ENCODE peak calls at places on chromosome 16, in six cellular contexts. One of them, this sample, is unnamed.

GRCh38 chr16:75244844-75245758 is 6.3 kb downstream of the BCAR1 start:
- DNase-seq in SK-N-SH: peak; percentile 82
- DNase-seq in HCT116: no peak
- DNase-seq in K562: no peak
- DNase-seq in H1: no peak
- DNase-seq in GM12878: no peak
- DNase-seq in this sample: peak; percentile 79

GRCh38 chr16:70302745-70303144 is 3.8 kb downstream of the DDX19B start:
- DNase-seq in SK-N-SH: no peak
- DNase-seq in HCT116: no peak
- DNase-seq in K562: no peak
- DNase-seq in H1: no peak
- DNase-seq in GM12878: no peak
- DNase-seq in this sample: no peak

GRCh38 chr16:15494231-15494630 is 59.8 kb downstream of the BMERB1 start:
- DNase-seq in SK-N-SH: no peak
- DNase-seq in HCT116: peak; percentile 92
- DNase-seq in K562: no peak
- DNase-seq in H1: no peak
- DNase-seq in GM12878: no peak
- DNase-seq in this sample: no peak

GRCh38 chr16:16884451-16884850 is 505.5 kb downstream of the NPIPA7 start:
- DNase-seq in SK-N-SH: no peak
- DNase-seq in HCT116: no peak
- DNase-seq in K562: no peak
- DNase-seq in H1: no peak
- DNase-seq in GM12878: no peak
- DNase-seq in this sample: no peak

GRCh38 chr16:85185281-85185680 is 73.0 kb upstream of the CIBAR2 start:
- DNase-seq in SK-N-SH: no peak
- DNase-seq in HCT116: no peak
- DNase-seq in K562: no peak
- DNase-seq in H1: no peak
- DNase-seq in GM12878: no peak
- DNase-seq in this sample: no peak

GRCh38 chr16:7233963-7234362 is 98.7 kb upstream of the RBFOX1 start:
- DNase-seq in SK-N-SH: no peak
- DNase-seq in HCT116: no peak
- DNase-seq in K562: no peak
- DNase-seq in H1: no peak
- DNase-seq in GM12878: no peak
- DNase-seq in this sample: no peak

GRCh38 chr16:175145-175949 is 1.1 kb upstream of the HBA1 start:
- DNase-seq in SK-N-SH: peak; percentile 38
- DNase-seq in HCT116: no peak
- DNase-seq in K562: no peak
- DNase-seq in H1: no peak
- DNase-seq in GM12878: no peak
- DNase-seq in this sample: no peak

GRCh38 chr16:87457724-87458423 is 35.0 kb downstream of the ZCCHC14 start:
- DNase-seq in SK-N-SH: peak; percentile 58
- DNase-seq in HCT116: peak; percentile 97
- DNase-seq in K562: no peak
- DNase-seq in H1: no peak
- DNase-seq in GM12878: peak; percentile 38
- DNase-seq in this sample: peak; percentile 35

GRCh38 chr16:82439678-82440293 is 187.0 kb upstream of the CDH13 start:
- DNase-seq in SK-N-SH: peak; percentile 60
- DNase-seq in HCT116: peak; percentile 12
- DNase-seq in K562: peak; percentile 21
- DNase-seq in H1: peak; percentile 57
- DNase-seq in GM12878: no peak
- DNase-seq in this sample: no peak

GRCh38 chr16:27242868-27243590 is 25.5 kb downstream of the NSMCE1 start:
- DNase-seq in SK-N-SH: no peak
- DNase-seq in HCT116: no peak
- DNase-seq in K562: peak; percentile 65
- DNase-seq in H1: no peak
- DNase-seq in GM12878: peak; percentile 71
- DNase-seq in this sample: no peak

GRCh38 chr16:31428638-31429247 is 583 bp upstream of the COX6A2 start:
- DNase-seq in SK-N-SH: no peak
- DNase-seq in HCT116: no peak
- DNase-seq in K562: no peak
- DNase-seq in H1: no peak
- DNase-seq in GM12878: no peak
- DNase-seq in this sample: no peak

GRCh38 chr16:80526418-80527061 is 14.3 kb upstream of the DYNLRB2 start:
- DNase-seq in SK-N-SH: peak; percentile 49
- DNase-seq in HCT116: peak; percentile 38
- DNase-seq in K562: peak; percentile 47
- DNase-seq in H1: no peak
- DNase-seq in GM12878: no peak
- DNase-seq in this sample: peak; percentile 56

GRCh38 chr16:12917653-12918052 is 16.3 kb downstream of the SHISA9 start:
- DNase-seq in SK-N-SH: no peak
- DNase-seq in HCT116: no peak
- DNase-seq in K562: no peak
- DNase-seq in H1: no peak
- DNase-seq in GM12878: no peak
- DNase-seq in this sample: no peak

GRCh38 chr16:68342620-68343019 is 31.8 kb downstream of the PRMT7 start:
- DNase-seq in SK-N-SH: no peak
- DNase-seq in HCT116: no peak
- DNase-seq in K562: no peak
- DNase-seq in H1: no peak
- DNase-seq in GM12878: no peak
- DNase-seq in this sample: no peak

GRCh38 chr16:59249049-59249448 is 514.9 kb upstream of the GOT2 start:
- DNase-seq in SK-N-SH: no peak
- DNase-seq in HCT116: no peak
- DNase-seq in K562: no peak
- DNase-seq in H1: peak; percentile 52
- DNase-seq in GM12878: no peak
- DNase-seq in this sample: peak; percentile 28

GRCh38 chr16:27515874-27516353 is 33.8 kb downstream of the GTF3C1 start:
- DNase-seq in SK-N-SH: peak; percentile 68
- DNase-seq in HCT116: peak; percentile 6
- DNase-seq in K562: peak; percentile 44
- DNase-seq in H1: peak; percentile 79
- DNase-seq in GM12878: no peak
- DNase-seq in this sample: peak; percentile 36

GRCh38 chr16:84617068-84617630 is 729 bp downstream of the COTL1 start:
- DNase-seq in SK-N-SH: peak; percentile 65
- DNase-seq in HCT116: no peak
- DNase-seq in K562: no peak
- DNase-seq in H1: peak; percentile 78
- DNase-seq in GM12878: no peak
- DNase-seq in this sample: no peak

GRCh38 chr16:49490321-49490705 is 116.7 kb downstream of the C16orf78 start:
- DNase-seq in SK-N-SH: no peak
- DNase-seq in HCT116: no peak
- DNase-seq in K562: no peak
- DNase-seq in H1: no peak
- DNase-seq in GM12878: no peak
- DNase-seq in this sample: no peak

GRCh38 chr16:17241264-17241835 is 229.4 kb downstream of the XYLT1 start:
- DNase-seq in SK-N-SH: no peak
- DNase-seq in HCT116: no peak
- DNase-seq in K562: no peak
- DNase-seq in H1: no peak
- DNase-seq in GM12878: no peak
- DNase-seq in this sample: no peak

GRCh38 chr16:3797473-3797872 is 80.1 kb upstream of the TRAP1 start:
- DNase-seq in SK-N-SH: no peak
- DNase-seq in HCT116: no peak
- DNase-seq in K562: no peak
- DNase-seq in H1: no peak
- DNase-seq in GM12878: no peak
- DNase-seq in this sample: no peak

GRCh38 chr16:19704321-19705130 is 13.5 kb downstream of the KNOP1 start:
- DNase-seq in SK-N-SH: no peak
- DNase-seq in HCT116: no peak
- DNase-seq in K562: no peak
- DNase-seq in H1: no peak
- DNase-seq in GM12878: no peak
- DNase-seq in this sample: no peak

GRCh38 chr16:69495821-69496220 is 69.9 kb upstream of the NFAT5 start:
- DNase-seq in SK-N-SH: peak; percentile 82
- DNase-seq in HCT116: no peak
- DNase-seq in K562: no peak
- DNase-seq in H1: no peak
- DNase-seq in GM12878: no peak
- DNase-seq in this sample: no peak

DNA sequence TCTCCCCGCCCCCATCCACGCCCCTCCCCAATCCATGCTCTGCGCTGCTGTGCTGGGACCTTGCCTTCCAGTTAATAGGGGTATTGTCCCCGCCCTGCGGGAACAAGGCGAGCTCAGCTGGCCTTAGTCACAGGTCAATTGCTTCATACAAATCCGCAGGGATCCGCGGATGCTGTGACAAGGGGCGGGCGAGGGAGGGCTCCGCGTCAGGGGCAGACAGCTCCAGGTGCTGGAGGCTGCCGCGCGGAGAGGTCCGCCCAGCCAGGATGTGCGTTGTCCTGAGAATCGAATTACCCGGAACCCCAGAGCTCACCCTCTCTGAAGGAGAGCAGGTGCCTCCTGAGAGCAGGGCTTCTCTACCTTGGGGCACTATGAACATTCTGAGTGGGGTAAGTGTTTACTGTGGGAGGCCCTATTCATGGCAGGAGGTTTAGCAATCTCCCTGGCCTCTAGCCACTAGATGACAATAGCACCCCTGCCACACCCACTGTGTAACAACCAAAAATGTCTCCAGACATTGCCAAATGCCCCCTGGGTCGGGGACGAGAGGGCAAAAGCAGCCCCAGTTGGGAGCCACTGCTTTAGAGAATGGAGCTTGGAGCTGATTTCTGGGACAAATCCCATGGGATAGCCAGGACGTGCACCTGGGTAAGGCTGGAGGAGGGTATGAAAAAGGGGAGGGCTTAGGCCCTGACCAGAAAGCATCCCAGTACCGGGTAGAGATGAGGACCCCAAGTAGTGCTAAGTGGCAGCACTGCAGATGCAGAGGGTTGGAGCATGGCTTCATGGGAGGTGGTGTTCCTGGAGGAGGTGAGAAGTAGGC is 138.2 kb downstream of the CYLD start:
- DNase-seq in SK-N-SH: no peak
- DNase-seq in HCT116: no peak
- DNase-seq in K562: no peak
- DNase-seq in H1: peak; percentile 73
- DNase-seq in GM12878: no peak
- DNase-seq in this sample: peak; percentile 40
- TF ChIP-seq YY1 in SK-N-SH: no peak
- TF ChIP-seq YY1 in HCT116: no peak
- TF ChIP-seq YY1 in K562: no peak
- TF ChIP-seq YY1 in H1: no peak
- TF ChIP-seq YY1 in GM12878: no peak
- TF ChIP-seq YY1 in this sample: no peak

DNA sequence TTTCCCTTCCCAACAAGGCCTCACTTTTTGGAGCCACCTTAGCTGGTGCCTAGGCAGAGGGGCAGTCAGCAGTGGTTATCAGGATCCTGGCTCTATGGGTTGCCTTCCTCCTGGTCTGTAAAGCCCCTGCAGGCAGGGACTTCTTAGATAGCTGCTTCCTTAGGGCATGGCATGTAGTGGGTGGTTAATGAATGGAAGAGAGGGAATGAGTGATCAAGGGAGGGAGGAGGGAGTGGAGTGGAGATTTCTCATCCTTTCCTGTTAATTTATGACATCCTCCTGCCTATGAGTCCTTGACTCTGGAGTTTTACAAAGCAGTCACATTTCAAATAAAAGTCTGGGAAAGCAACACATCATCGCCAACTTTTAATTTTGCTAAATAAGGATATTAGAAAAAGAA is 40.7 kb downstream of the SNX20 start:
- DNase-seq in SK-N-SH: no peak
- DNase-seq in HCT116: no peak
- DNase-seq in K562: no peak
- DNase-seq in H1: no peak
- DNase-seq in GM12878: no peak
- DNase-seq in this sample: no peak
- TF ChIP-seq YY1 in SK-N-SH: no peak
- TF ChIP-seq YY1 in HCT116: no peak
- TF ChIP-seq YY1 in K562: no peak
- TF ChIP-seq YY1 in H1: no peak
- TF ChIP-seq YY1 in GM12878: no peak
- TF ChIP-seq YY1 in this sample: no peak

GRCh38 chr16:86211800-86212199 is 298.5 kb upstream of the FOXF1 start:
- DNase-seq in SK-N-SH: no peak
- DNase-seq in HCT116: peak; percentile 72
- DNase-seq in K562: peak; percentile 13
- DNase-seq in H1: no peak
- DNase-seq in GM12878: no peak
- DNase-seq in this sample: no peak

GRCh38 chr16:86214326-86215232 is 295.7 kb upstream of the FOXF1 start:
- DNase-seq in SK-N-SH: no peak
- DNase-seq in HCT116: no peak
- DNase-seq in K562: no peak
- DNase-seq in H1: no peak
- DNase-seq in GM12878: no peak
- DNase-seq in this sample: no peak

GRCh38 chr16:86211265-86211664 is 299.1 kb upstream of the FOXF1 start:
- DNase-seq in SK-N-SH: no peak
- DNase-seq in HCT116: no peak
- DNase-seq in K562: no peak
- DNase-seq in H1: no peak
- DNase-seq in GM12878: no peak
- DNase-seq in this sample: no peak

GRCh38 chr16:86213427-86214205 is 296.7 kb upstream of the FOXF1 start:
- DNase-seq in SK-N-SH: no peak
- DNase-seq in HCT116: no peak
- DNase-seq in K562: no peak
- DNase-seq in H1: no peak
- DNase-seq in GM12878: no peak
- DNase-seq in this sample: no peak

GRCh38 chr16:86212706-86213426 is 297.5 kb upstream of the FOXF1 start:
- DNase-seq in SK-N-SH: no peak
- DNase-seq in HCT116: no peak
- DNase-seq in K562: no peak
- DNase-seq in H1: no peak
- DNase-seq in GM12878: no peak
- DNase-seq in this sample: no peak
- TF ChIP-seq YY1 in SK-N-SH: no peak
- TF ChIP-seq YY1 in HCT116: no peak
- TF ChIP-seq YY1 in K562: no peak
- TF ChIP-seq YY1 in H1: no peak
- TF ChIP-seq YY1 in GM12878: no peak
- TF ChIP-seq YY1 in this sample: no peak

DNA sequence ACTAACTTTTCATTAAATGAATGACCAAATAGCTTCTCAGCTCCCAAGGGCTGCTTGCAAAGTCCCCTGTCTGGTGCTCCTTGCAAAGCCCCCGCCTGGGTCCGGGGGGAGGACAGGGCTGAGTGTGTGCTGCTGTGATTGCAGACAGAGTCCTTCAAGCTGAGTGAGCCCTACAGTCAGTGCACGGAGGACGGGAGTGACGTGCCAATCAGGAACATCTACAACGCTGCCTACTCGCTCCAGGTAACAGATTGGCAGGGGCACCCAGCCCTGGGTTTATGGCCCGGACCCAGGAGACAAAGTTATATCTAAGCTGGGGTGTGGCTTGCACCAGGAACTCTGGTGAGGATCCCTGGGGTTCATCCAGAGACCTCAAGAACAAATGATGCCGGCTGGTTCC is 27.1 kb downstream of the SCNN1G start:
- DNase-seq in SK-N-SH: no peak
- DNase-seq in HCT116: no peak
- DNase-seq in K562: no peak
- DNase-seq in H1: no peak
- DNase-seq in GM12878: no peak
- DNase-seq in this sample: no peak
- TF ChIP-seq YY1 in SK-N-SH: no peak
- TF ChIP-seq YY1 in HCT116: no peak
- TF ChIP-seq YY1 in K562: no peak
- TF ChIP-seq YY1 in H1: no peak
- TF ChIP-seq YY1 in GM12878: no peak
- TF ChIP-seq YY1 in this sample: no peak

This sample was measured in NT2/D1.